ENCODE peak calls at places on chromosomes 7 and 10, in seven cellular contexts. H is stimulated activated CD8-positive, alpha-beta memory T cell treated with anti-CD3 and anti-CD28 coated beads, Interleukin-12 subunit alpha, Interleukin-12 subunit beta, amount 100 ng/mL, for 1 hour; G is GM12865; A is BJ; L is hypothalamus; R is ELF-1; C is lung. I is an unnamed sample.

GRCh38 chr10:74922921-74923320 is 96.5 kb downstream of the KAT6B start:
- DNase-seq in H (no peak), G (no peak), A (no peak), L (no peak), R (no peak), C (no peak), I (no peak)

GRCh38 chr10:99681553-99681952 is 22.2 kb downstream of the ENTPD7 start:
- DNase-seq in H (no peak), G (no peak), A (no peak), L (no peak), R (no peak), C (no peak), I (peak)

GRCh38 chr10:58775960-58776574 is 263.4 kb downstream of the BICC1 start:
- DNase-seq in H (no peak), G (no peak), A (no peak), L (no peak), R (no peak), C (no peak), I (peak)

GRCh38 chr10:117242463-117242832 is 1.5 kb downstream of the SLC18A2 start:
- DNase-seq in H (no peak), G (no peak), A (no peak), L (no peak), R (no peak), C (no peak), I (no peak)

GRCh38 chr7:116547347-116547746 is 22.5 kb downstream of the CAV1 start:
- DNase-seq in H (no peak), G (no peak), A (peak), L (no peak), R (no peak), C (no peak), I (no peak)

GRCh38 chr7:45889367-45890067 is 1.2 kb downstream of the IGFBP1 start:
- DNase-seq in H (no peak), G (no peak), A (no peak), L (no peak), R (no peak), C (no peak), I (no peak)

GRCh38 chr7:30003098-30003497 is 13.5 kb upstream of the SCRN1 start:
- DNase-seq in H (no peak), G (no peak), A (no peak), L (no peak), R (peak), C (no peak), I (no peak)

GRCh38 chr7:17646181-17646956 is 293.9 kb downstream of the SNX13 start:
- DNase-seq in H (no peak), G (no peak), A (no peak), L (no peak), R (no peak), C (no peak), I (peak)

GRCh38 chr10:49092477-49092876 is 22.8 kb downstream of the VSTM4 start:
- DNase-seq in H (no peak), G (no peak), A (no peak), L (no peak), R (no peak), C (no peak), I (no peak)

GRCh38 chr7:22730921-22731654 is 4.1 kb downstream of the IL6 start:
- DNase-seq in H (no peak), G (no peak), A (peak), L (no peak), R (no peak), C (no peak), I (peak)

GRCh38 chr7:3037259-3037658 is 6.4 kb downstream of the CARD11 start:
- DNase-seq in H (no peak), G (no peak), A (no peak), L (no peak), R (no peak), C (no peak), I (no peak)

GRCh38 chr10:12708921-12709320 is 292.6 kb downstream of the CCDC3 start:
- DNase-seq in H (no peak), G (no peak), A (no peak), L (no peak), R (no peak), C (no peak), I (peak)

GRCh38 chr7:81672872-81673271 is 97.0 kb downstream of the HGF start:
- DNase-seq in H (no peak), G (no peak), A (no peak), L (no peak), R (peak), C (no peak), I (no peak)

GRCh38 chr7:106737202-106737562 is 76.2 kb upstream of the CCDC71L start:
- DNase-seq in H (no peak), G (no peak), A (no peak), L (no peak), R (no peak), C (no peak), I (peak)

GRCh38 chr10:79097021-79097695 is 28.4 kb downstream of the ZMIZ1 start:
- DNase-seq in H (no peak), G (no peak), A (no peak), L (no peak), R (no peak), C (no peak), I (no peak)

GRCh38 chr7:149558149-149558861 is 60.7 kb upstream of the ZNF746 start:
- DNase-seq in H (no peak), G (no peak), A (peak), L (no peak), R (no peak), C (peak), I (peak)

GRCh38 chr10:122878799-122879338 is 512 bp downstream of the FAM24B start:
- DNase-seq in H (no peak), G (peak), A (no peak), L (no peak), R (no peak), C (no peak), I (peak)

GRCh38 chr10:127492607-127493250 is 56.4 kb upstream of the NPS start:
- DNase-seq in H (no peak), G (no peak), A (no peak), L (no peak), R (peak), C (no peak), I (peak)

GRCh38 chr10:80078448-80079311 is at the start of gene TMEM254:
- DNase-seq in H (peak), G (peak), A (peak), L (peak), R (peak), C (peak), I (peak)

GRCh38 chr10:74880041-74880440 is 53.6 kb downstream of the KAT6B start:
- DNase-seq in H (no peak), G (no peak), A (no peak), L (no peak), R (no peak), C (no peak), I (no peak)

GRCh38 chr7:105224884-105225651 is 163.7 kb downstream of the SRPK2 start:
- DNase-seq in H (no peak), G (peak), A (peak), L (no peak), R (no peak), C (no peak), I (peak)

GRCh38 chr10:108567899-108568752 is 1355.2 kb downstream of the XPNPEP1 start:
- DNase-seq in H (no peak), G (no peak), A (no peak), L (no peak), R (no peak), C (no peak), I (no peak)

GRCh38 chr10:49157229-49157628 is 23.4 kb upstream of the FAM170B start:
- DNase-seq in H (no peak), G (no peak), A (no peak), L (no peak), R (no peak), C (no peak), I (no peak)

GRCh38 chr10:51653025-51653424 is 46.4 kb downstream of the CSTF2T start:
- DNase-seq in H (no peak), G (no peak), A (no peak), L (no peak), R (no peak), C (no peak), I (no peak)

GRCh38 chr7:87056346-87056745 is 3.1 kb downstream of the ELAPOR2 start:
- DNase-seq in H (no peak), G (no peak), A (no peak), L (no peak), R (no peak), C (no peak), I (no peak)

GRCh38 chr10:124943301-124944092 is 1.6 kb downstream of the ZRANB1 start:
- DNase-seq in H (no peak), G (no peak), A (peak), L (no peak), R (no peak), C (no peak), I (peak)

GRCh38 chr7:135976312-135977019 is 693 bp downstream of the MTPN start:
- DNase-seq in H (peak), G (peak), A (no peak), L (no peak), R (no peak), C (no peak), I (peak)

GRCh38 chr10:3852147-3852904 is 67.3 kb upstream of the KLF6 start:
- DNase-seq in H (peak), G (peak), A (peak), L (no peak), R (peak), C (peak), I (peak)

GRCh38 chr10:99777918-99778716 is 4.3 kb upstream of the ABCC2 start:
- DNase-seq in H (no peak), G (peak), A (no peak), L (no peak), R (no peak), C (no peak), I (peak)

GRCh38 chr7:23012797-23013714 is 874 bp downstream of the HYCC1 start:
- DNase-seq in H (no peak), G (peak), A (no peak), L (peak), R (peak), C (no peak), I (peak)

GRCh38 chr7:15801565-15801964 is 115.1 kb upstream of the MEOX2 start:
- DNase-seq in H (no peak), G (no peak), A (peak), L (no peak), R (no peak), C (no peak), I (no peak)